ENCODE peak calls at places on chromosome 3, in seven cellular contexts. One of them, this sample, is unnamed.

GRCh38 chr3:169550284-169550683 is 113.2 kb downstream of the MECOM start:
- DNase-seq in tibial artery: no peak
- DNase-seq in fibroblast of lung: no peak
- DNase-seq in heart left ventricle: no peak
- DNase-seq in IMR-90: no peak
- DNase-seq in sigmoid colon: no peak
- DNase-seq in psoas muscle: no peak
- DNase-seq in this sample: no peak

GRCh38 chr3:134406331-134407246 is 32.3 kb upstream of the AMOTL2 start:
- DNase-seq in tibial artery: no peak
- DNase-seq in fibroblast of lung: peak
- DNase-seq in heart left ventricle: peak
- DNase-seq in IMR-90: no peak
- DNase-seq in sigmoid colon: no peak
- DNase-seq in psoas muscle: peak
- DNase-seq in this sample: no peak

GRCh38 chr3:108329947-108330346 is 33.6 kb downstream of the HHLA2 start:
- DNase-seq in tibial artery: no peak
- DNase-seq in fibroblast of lung: no peak
- DNase-seq in heart left ventricle: no peak
- DNase-seq in IMR-90: no peak
- DNase-seq in sigmoid colon: no peak
- DNase-seq in psoas muscle: no peak
- DNase-seq in this sample: no peak

GRCh38 chr3:189262746-189263145 is 91.0 kb downstream of the TPRG1 start:
- DNase-seq in tibial artery: no peak
- DNase-seq in fibroblast of lung: no peak
- DNase-seq in heart left ventricle: no peak
- DNase-seq in IMR-90: no peak
- DNase-seq in sigmoid colon: no peak
- DNase-seq in psoas muscle: peak
- DNase-seq in this sample: no peak

GRCh38 chr3:118987466-118987865 is 47.2 kb downstream of the IGSF11 start:
- DNase-seq in tibial artery: peak
- DNase-seq in fibroblast of lung: peak
- DNase-seq in heart left ventricle: peak
- DNase-seq in IMR-90: peak
- DNase-seq in sigmoid colon: peak
- DNase-seq in psoas muscle: no peak
- DNase-seq in this sample: peak

GRCh38 chr3:197811343-197811742 is 20.3 kb downstream of the LRCH3 start:
- DNase-seq in tibial artery: no peak
- DNase-seq in fibroblast of lung: peak
- DNase-seq in heart left ventricle: peak
- DNase-seq in IMR-90: peak
- DNase-seq in sigmoid colon: peak
- DNase-seq in psoas muscle: no peak
- DNase-seq in this sample: no peak

GRCh38 chr3:181025204-181025603 is 35.7 kb upstream of the DNAJC19 start:
- DNase-seq in tibial artery: no peak
- DNase-seq in fibroblast of lung: no peak
- DNase-seq in heart left ventricle: no peak
- DNase-seq in IMR-90: no peak
- DNase-seq in sigmoid colon: no peak
- DNase-seq in psoas muscle: no peak
- DNase-seq in this sample: no peak

GRCh38 chr3:88712552-88712951 is 394.9 kb upstream of the EPHA3 start:
- DNase-seq in tibial artery: no peak
- DNase-seq in fibroblast of lung: no peak
- DNase-seq in heart left ventricle: no peak
- DNase-seq in IMR-90: no peak
- DNase-seq in sigmoid colon: no peak
- DNase-seq in psoas muscle: no peak
- DNase-seq in this sample: no peak

GRCh38 chr3:156509209-156510174 is 45.4 kb downstream of the SSR3 start:
- DNase-seq in tibial artery: no peak
- DNase-seq in fibroblast of lung: peak
- DNase-seq in heart left ventricle: no peak
- DNase-seq in IMR-90: peak
- DNase-seq in sigmoid colon: no peak
- DNase-seq in psoas muscle: no peak
- DNase-seq in this sample: no peak

GRCh38 chr3:94061297-94061696 is 1.4 kb downstream of the DHFR2 start:
- DNase-seq in tibial artery: no peak
- DNase-seq in fibroblast of lung: no peak
- DNase-seq in heart left ventricle: no peak
- DNase-seq in IMR-90: no peak
- DNase-seq in sigmoid colon: no peak
- DNase-seq in psoas muscle: no peak
- DNase-seq in this sample: no peak

GRCh38 chr3:45660567-45660901 is 28.7 kb upstream of the SACM1L start:
- DNase-seq in tibial artery: no peak
- DNase-seq in fibroblast of lung: no peak
- DNase-seq in heart left ventricle: no peak
- DNase-seq in IMR-90: no peak
- DNase-seq in sigmoid colon: no peak
- DNase-seq in psoas muscle: no peak
- DNase-seq in this sample: no peak

GRCh38 chr3:30282052-30282708 is 324.2 kb upstream of the TGFBR2 start:
- DNase-seq in tibial artery: no peak
- DNase-seq in fibroblast of lung: peak
- DNase-seq in heart left ventricle: no peak
- DNase-seq in IMR-90: peak
- DNase-seq in sigmoid colon: no peak
- DNase-seq in psoas muscle: no peak
- DNase-seq in this sample: peak

GRCh38 chr3:30749230-30749629 is 142.8 kb downstream of the TGFBR2 start:
- DNase-seq in tibial artery: no peak
- DNase-seq in fibroblast of lung: peak
- DNase-seq in heart left ventricle: no peak
- DNase-seq in IMR-90: no peak
- DNase-seq in sigmoid colon: no peak
- DNase-seq in psoas muscle: no peak
- DNase-seq in this sample: no peak

GRCh38 chr3:156620901-156621300 is 53.5 kb upstream of the TIPARP start:
- DNase-seq in tibial artery: no peak
- DNase-seq in fibroblast of lung: peak
- DNase-seq in heart left ventricle: no peak
- DNase-seq in IMR-90: no peak
- DNase-seq in sigmoid colon: no peak
- DNase-seq in psoas muscle: no peak
- DNase-seq in this sample: no peak

GRCh38 chr3:187750513-187751123 is 5.3 kb upstream of the BCL6 start:
- DNase-seq in tibial artery: no peak
- DNase-seq in fibroblast of lung: peak
- DNase-seq in heart left ventricle: no peak
- DNase-seq in IMR-90: peak
- DNase-seq in sigmoid colon: no peak
- DNase-seq in psoas muscle: peak
- DNase-seq in this sample: no peak

GRCh38 chr3:182397164-182397563 is 396.1 kb upstream of the ATP11B start:
- DNase-seq in tibial artery: no peak
- DNase-seq in fibroblast of lung: no peak
- DNase-seq in heart left ventricle: no peak
- DNase-seq in IMR-90: no peak
- DNase-seq in sigmoid colon: no peak
- DNase-seq in psoas muscle: no peak
- DNase-seq in this sample: peak

GRCh38 chr3:188854395-188855149 is 317.2 kb upstream of the TPRG1 start:
- DNase-seq in tibial artery: no peak
- DNase-seq in fibroblast of lung: peak
- DNase-seq in heart left ventricle: no peak
- DNase-seq in IMR-90: peak
- DNase-seq in sigmoid colon: no peak
- DNase-seq in psoas muscle: peak
- DNase-seq in this sample: no peak

GRCh38 chr3:185717121-185717520 is 107.7 kb downstream of the IGF2BP2 start:
- DNase-seq in tibial artery: no peak
- DNase-seq in fibroblast of lung: peak
- DNase-seq in heart left ventricle: no peak
- DNase-seq in IMR-90: peak
- DNase-seq in sigmoid colon: no peak
- DNase-seq in psoas muscle: no peak
- DNase-seq in this sample: no peak

GRCh38 chr3:54257114-54257513 is 134.8 kb downstream of the CACNA2D3 start:
- DNase-seq in tibial artery: no peak
- DNase-seq in fibroblast of lung: no peak
- DNase-seq in heart left ventricle: no peak
- DNase-seq in IMR-90: no peak
- DNase-seq in sigmoid colon: no peak
- DNase-seq in psoas muscle: no peak
- DNase-seq in this sample: no peak

GRCh38 chr3:18740631-18741583 is 315.8 kb upstream of the SATB1 start:
- DNase-seq in tibial artery: no peak
- DNase-seq in fibroblast of lung: no peak
- DNase-seq in heart left ventricle: peak
- DNase-seq in IMR-90: no peak
- DNase-seq in sigmoid colon: no peak
- DNase-seq in psoas muscle: no peak
- DNase-seq in this sample: no peak

GRCh38 chr3:151412989-151413388 is 28.4 kb upstream of the P2RY12 start:
- DNase-seq in tibial artery: no peak
- DNase-seq in fibroblast of lung: no peak
- DNase-seq in heart left ventricle: no peak
- DNase-seq in IMR-90: no peak
- DNase-seq in sigmoid colon: no peak
- DNase-seq in psoas muscle: no peak
- DNase-seq in this sample: no peak

GRCh38 chr3:186683996-186684395 is 18.2 kb downstream of the HRG start:
- DNase-seq in tibial artery: no peak
- DNase-seq in fibroblast of lung: no peak
- DNase-seq in heart left ventricle: no peak
- DNase-seq in IMR-90: no peak
- DNase-seq in sigmoid colon: no peak
- DNase-seq in psoas muscle: no peak
- DNase-seq in this sample: no peak

GRCh38 chr3:152319256-152319655 is 50.5 kb downstream of the MBNL1 start:
- DNase-seq in tibial artery: no peak
- DNase-seq in fibroblast of lung: peak
- DNase-seq in heart left ventricle: no peak
- DNase-seq in IMR-90: no peak
- DNase-seq in sigmoid colon: no peak
- DNase-seq in psoas muscle: no peak
- DNase-seq in this sample: no peak

GRCh38 chr3:111763968-111764367 is 95.1 kb upstream of the PHLDB2 start:
- DNase-seq in tibial artery: no peak
- DNase-seq in fibroblast of lung: peak
- DNase-seq in heart left ventricle: no peak
- DNase-seq in IMR-90: peak
- DNase-seq in sigmoid colon: no peak
- DNase-seq in psoas muscle: no peak
- DNase-seq in this sample: peak

GRCh38 chr3:133301194-133301593 is 98.7 kb upstream of the BFSP2 start:
- DNase-seq in tibial artery: no peak
- DNase-seq in fibroblast of lung: peak
- DNase-seq in heart left ventricle: no peak
- DNase-seq in IMR-90: peak
- DNase-seq in sigmoid colon: no peak
- DNase-seq in psoas muscle: no peak
- DNase-seq in this sample: no peak

GRCh38 chr3:27165348-27165747 is 203.8 kb downstream of the NEK10 start:
- DNase-seq in tibial artery: no peak
- DNase-seq in fibroblast of lung: peak
- DNase-seq in heart left ventricle: no peak
- DNase-seq in IMR-90: peak
- DNase-seq in sigmoid colon: no peak
- DNase-seq in psoas muscle: no peak
- DNase-seq in this sample: peak

GRCh38 chr3:149377408-149378111 is at the start of gene TM4SF1:
- DNase-seq in tibial artery: peak
- DNase-seq in fibroblast of lung: peak
- DNase-seq in heart left ventricle: peak
- DNase-seq in IMR-90: peak
- DNase-seq in sigmoid colon: peak
- DNase-seq in psoas muscle: peak
- DNase-seq in this sample: peak

GRCh38 chr3:12193485-12194165 is 34.9 kb upstream of the TIMP4 start:
- DNase-seq in tibial artery: peak
- DNase-seq in fibroblast of lung: peak
- DNase-seq in heart left ventricle: no peak
- DNase-seq in IMR-90: peak
- DNase-seq in sigmoid colon: no peak
- DNase-seq in psoas muscle: no peak
- DNase-seq in this sample: peak
- H3K4me3 ChIP-seq in tibial artery: no peak
- H3K4me3 ChIP-seq in fibroblast of lung: no peak
- H3K4me3 ChIP-seq in heart left ventricle: no peak
- H3K4me3 ChIP-seq in IMR-90: no peak
- H3K4me3 ChIP-seq in sigmoid colon: no peak
- H3K4me3 ChIP-seq in psoas muscle: no peak
- H3K4me3 ChIP-seq in this sample: no peak

DNA sequence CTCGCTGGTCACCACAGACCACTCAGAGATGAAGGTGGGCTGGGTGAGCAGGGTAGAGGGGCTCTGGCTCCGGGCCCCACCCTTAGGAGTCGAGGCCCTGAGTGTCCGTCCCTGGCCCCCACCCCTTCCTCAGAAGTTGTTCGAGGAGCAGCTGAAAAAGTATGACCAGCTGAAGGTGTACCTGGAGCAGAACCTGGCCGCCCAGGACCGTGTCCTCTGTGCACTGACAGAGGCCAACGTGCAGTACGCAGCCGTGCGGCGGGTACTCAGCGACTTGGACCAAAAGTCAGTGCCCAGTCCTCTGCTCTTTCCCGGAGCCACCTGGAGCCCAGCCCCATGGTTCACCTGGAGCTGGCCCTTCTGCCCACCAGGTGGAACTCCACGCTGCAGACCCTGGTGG is 28.5 kb downstream of the PTPN23 start:
- DNase-seq in tibial artery: no peak
- DNase-seq in fibroblast of lung: no peak
- DNase-seq in heart left ventricle: no peak
- DNase-seq in IMR-90: no peak
- DNase-seq in sigmoid colon: no peak
- DNase-seq in psoas muscle: no peak
- DNase-seq in this sample: no peak
- H3K4me3 ChIP-seq in tibial artery: no peak
- H3K4me3 ChIP-seq in fibroblast of lung: no peak
- H3K4me3 ChIP-seq in heart left ventricle: no peak
- H3K4me3 ChIP-seq in IMR-90: no peak
- H3K4me3 ChIP-seq in sigmoid colon: no peak
- H3K4me3 ChIP-seq in psoas muscle: no peak
- H3K4me3 ChIP-seq in this sample: no peak

DNA sequence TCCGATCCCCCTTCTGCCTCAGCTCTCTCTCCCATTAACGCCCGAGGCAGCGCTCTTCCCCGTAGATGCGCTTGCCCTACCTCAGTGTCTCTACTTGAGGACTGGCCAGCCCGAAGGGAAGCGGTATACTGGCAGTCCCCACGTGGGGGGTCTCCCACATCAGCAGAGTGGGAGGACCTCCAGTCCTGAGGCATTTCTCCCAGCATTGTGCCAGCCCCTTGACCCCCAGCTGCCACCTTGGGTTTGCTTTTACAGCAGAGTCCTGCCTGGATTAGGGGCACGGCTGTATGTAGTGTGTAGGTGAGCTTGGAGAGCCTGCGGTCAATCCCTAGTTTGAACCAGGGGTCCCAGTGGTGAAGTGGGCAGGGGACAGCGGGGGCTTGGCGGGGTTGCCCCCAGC is 767 bp downstream of the SEMA3F start:
- DNase-seq in tibial artery: no peak
- DNase-seq in fibroblast of lung: peak
- DNase-seq in heart left ventricle: no peak
- DNase-seq in IMR-90: no peak
- DNase-seq in sigmoid colon: no peak
- DNase-seq in psoas muscle: no peak
- DNase-seq in this sample: no peak
- H3K4me3 ChIP-seq in tibial artery: peak
- H3K4me3 ChIP-seq in fibroblast of lung: peak
- H3K4me3 ChIP-seq in heart left ventricle: peak
- H3K4me3 ChIP-seq in IMR-90: peak
- H3K4me3 ChIP-seq in sigmoid colon: peak
- H3K4me3 ChIP-seq in psoas muscle: peak
- H3K4me3 ChIP-seq in this sample: peak

GRCh38 chr3:13072239-13073041 is 789 bp downstream of the IQSEC1 start:
- DNase-seq in tibial artery: peak
- DNase-seq in fibroblast of lung: peak
- DNase-seq in heart left ventricle: peak
- DNase-seq in IMR-90: peak
- DNase-seq in sigmoid colon: no peak
- DNase-seq in psoas muscle: peak
- DNase-seq in this sample: no peak
- H3K4me3 ChIP-seq in tibial artery: peak
- H3K4me3 ChIP-seq in fibroblast of lung: no peak
- H3K4me3 ChIP-seq in heart left ventricle: no peak
- H3K4me3 ChIP-seq in IMR-90: no peak
- H3K4me3 ChIP-seq in sigmoid colon: peak
- H3K4me3 ChIP-seq in psoas muscle: no peak
- H3K4me3 ChIP-seq in this sample: no peak